ENCODE peak calls at places on chromosomes 1 and 21, in eight cellular contexts. E is heart left ventricle, U is fibroblast of the aortic adventitia, X is nephron progenitor cell, I is endothelial cell of umbilical vein, T is WTC11, R is neural crest cell, Q is HFFc6. C is an unnamed sample.
A peak's percentile ranks its signal among the peaks of the same experiment; 100 is the strongest.

GRCh38 chr1:178438432-178438831 is 58.3 kb downstream of the CLEC20A start:
- DNase-seq in E (no peak), U (no peak), X (no peak), I (no peak), T (no peak), R (no peak), Q (no peak), C (no peak)

GRCh38 chr1:116914667-116915066 is 5.0 kb downstream of the PTGFRN start:
- DNase-seq in E (no peak), U (no peak), X (no peak), I (no peak), T (no peak), R (no peak), Q (no peak), C (no peak)

GRCh38 chr1:88016947-88017346 is 667.1 kb upstream of the PKN2 start:
- DNase-seq in E (no peak), U (peak; percentile 0), X (no peak), I (no peak), T (no peak), R (no peak), Q (no peak), C (no peak)

GRCh38 chr1:47323475-47324105 is 9.6 kb upstream of the STIL start:
- DNase-seq in E (no peak), U (no peak), X (no peak), I (no peak), T (no peak), R (no peak), Q (no peak), C (no peak)

GRCh38 chr1:169601096-169601881 is 15.0 kb upstream of the F5 start:
- DNase-seq in E (no peak), U (peak; percentile 61), X (no peak), I (peak; percentile 66), T (no peak), R (no peak), Q (peak; percentile 30), C (peak; percentile 54)

GRCh38 chr21:38139380-38140168 is 117.2 kb upstream of the KCNJ15 start:
- DNase-seq in E (no peak), U (peak; percentile 1), X (no peak), I (no peak), T (no peak), R (no peak), Q (no peak), C (no peak)

GRCh38 chr1:150572918-150573647 is 6.3 kb downstream of the MCL1 start:
- DNase-seq in E (no peak), U (no peak), X (no peak), I (no peak), T (no peak), R (no peak), Q (no peak), C (peak; percentile 57)

GRCh38 chr1:21899267-21899810 is 37.8 kb downstream of the HSPG2 start:
- DNase-seq in E (no peak), U (no peak), X (no peak), I (no peak), T (no peak), R (no peak), Q (no peak), C (no peak)

GRCh38 chr1:147665521-147665920 is 4.8 kb downstream of the ACP6 start:
- DNase-seq in E (no peak), U (no peak), X (no peak), I (no peak), T (no peak), R (no peak), Q (no peak), C (no peak)
- TF ChIP-seq CTCF in E (no peak), U (peak; percentile 37), X (peak; percentile 21), I (peak; percentile 14), T (no peak), R (peak; percentile 45), Q (peak; percentile 61), C (peak; percentile 21)

GRCh38 chr1:229972600-229973296 is 94.3 kb upstream of the GALNT2 start:
- DNase-seq in E (no peak), U (no peak), X (no peak), I (peak; percentile 9), T (peak; percentile 59), R (no peak), Q (no peak), C (peak; percentile 37)
- TF ChIP-seq CTCF in E (no peak), U (no peak), X (no peak), I (peak; percentile 37), T (no peak), R (peak; percentile 31), Q (peak; percentile 48), C (peak; percentile 31)

GRCh38 chr1:160124709-160125478 is 9.3 kb downstream of the ATP1A2 start:
- DNase-seq in E (no peak), U (peak; percentile 81), X (no peak), I (no peak), T (no peak), R (no peak), Q (peak; percentile 82), C (no peak)
- TF ChIP-seq CTCF in E (no peak), U (peak; percentile 28), X (no peak), I (no peak), T (no peak), R (no peak), Q (peak; percentile 55), C (no peak)

GRCh38 chr1:44361478-44361877 is 6.4 kb upstream of the ERI3 start:
- DNase-seq in E (no peak), U (no peak), X (no peak), I (no peak), T (no peak), R (no peak), Q (no peak), C (no peak)
- TF ChIP-seq CTCF in E (no peak), U (peak; percentile 6), X (no peak), I (no peak), T (no peak), R (peak; percentile 2), Q (peak; percentile 29), C (no peak)

DNA sequence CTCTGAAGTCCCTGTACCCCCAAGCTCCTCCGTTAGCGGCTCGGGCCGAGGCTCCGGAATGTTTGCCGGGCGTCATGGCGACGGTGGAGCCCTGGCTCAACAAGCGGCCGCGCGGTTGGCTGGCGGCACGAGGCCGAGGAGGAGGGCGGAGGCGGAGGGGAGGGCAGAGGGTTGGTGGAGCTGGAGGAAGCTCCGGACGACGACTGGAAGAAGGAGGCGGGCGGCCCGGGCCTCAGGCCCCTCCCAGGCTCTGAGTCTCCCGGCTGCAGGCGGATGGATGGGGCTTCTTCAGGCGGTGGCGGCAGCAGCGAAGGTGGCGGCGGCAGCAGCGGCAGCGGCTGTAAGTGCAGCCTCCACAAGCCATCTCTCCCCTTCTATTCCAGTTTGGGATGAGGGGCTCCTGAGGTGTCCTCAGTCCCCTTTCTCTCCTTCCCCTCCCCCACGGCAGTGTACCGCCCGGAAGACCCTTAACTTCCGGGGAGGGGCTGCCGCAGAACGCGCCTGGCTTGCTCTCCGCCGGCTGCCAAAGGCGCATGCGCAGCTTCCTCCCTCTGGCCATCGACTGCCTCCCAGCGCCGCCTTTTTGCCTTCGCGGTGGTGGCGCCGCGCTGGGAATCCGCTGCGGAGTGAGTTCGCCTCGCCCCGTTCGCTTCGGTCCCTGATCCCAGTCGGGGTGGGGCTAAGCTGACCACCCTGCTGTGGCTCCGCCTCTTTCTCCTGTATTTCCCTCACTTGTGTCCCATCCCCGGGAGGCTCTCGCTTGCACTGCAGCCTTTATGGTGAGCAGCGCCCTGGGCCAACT is at the start of the genes DNAI4 and MIER1:
- DNase-seq in E (peak; percentile 98), U (peak; percentile 98), X (peak; percentile 98), I (peak; percentile 99), T (peak; percentile 98), R (peak; percentile 94), Q (peak; percentile 98), C (peak; percentile 98)
- TF ChIP-seq CTCF in E (no peak), U (peak; percentile 23), X (no peak), I (peak; percentile 15), T (no peak), R (peak; percentile 41), Q (no peak), C (peak; percentile 24)

GRCh38 chr1:55611123-55611522 is 396.0 kb upstream of the USP24 start:
- DNase-seq in E (no peak), U (peak; percentile 77), X (no peak), I (no peak), T (no peak), R (no peak), Q (no peak), C (no peak)
- TF ChIP-seq CTCF in E (no peak), U (peak; percentile 26), X (no peak), I (no peak), T (no peak), R (no peak), Q (peak; percentile 32), C (no peak)

GRCh38 chr1:42013881-42014470 is 95.3 kb upstream of the HIVEP3 start:
- DNase-seq in E (no peak), U (no peak), X (no peak), I (peak; percentile 15), T (no peak), R (no peak), Q (no peak), C (no peak)
- TF ChIP-seq CTCF in E (no peak), U (no peak), X (no peak), I (no peak), T (no peak), R (no peak), Q (no peak), C (no peak)